ENCODE peak calls at places on chromosome 10, in eight cellular contexts. W is cardiac fibroblast, N is Calu3, A is fibroblast of the aortic adventitia, Q is left lung, E is HFFc6, V is endothelial cell, D is AG09319. L is an unnamed sample.

GRCh38 chr10:7932301-7933036 is 114.2 kb downstream of the TAF3 start:
- DNase-seq in W (no peak), N (no peak), A (no peak), Q (no peak), E (no peak), V (no peak), D (no peak), L (no peak)

GRCh38 chr10:22690614-22691431 is 23.6 kb downstream of the PIP4K2A start:
- DNase-seq in W (peak; percentile 60), N (no peak), A (peak; percentile 61), Q (no peak), E (no peak), V (no peak), D (no peak), L (no peak)

GRCh38 chr10:59805043-59805442 is 51.8 kb upstream of the MRLN start:
- DNase-seq in W (peak; percentile 13), N (peak; percentile 48), A (no peak), Q (no peak), E (no peak), V (peak; percentile 46), D (no peak), L (no peak)

GRCh38 chr10:20407421-20407820 is 489.7 kb downstream of the NEBL start:
- DNase-seq in W (no peak), N (no peak), A (no peak), Q (no peak), E (no peak), V (no peak), D (no peak), L (no peak)

GRCh38 chr10:128062837-128063563 is 63.2 kb downstream of the MKI67 start:
- DNase-seq in W (peak; percentile 13), N (no peak), A (no peak), Q (peak; percentile 68), E (no peak), V (peak; percentile 47), D (no peak), L (no peak)

GRCh38 chr10:121624778-121625330 is 26.6 kb upstream of the FGFR2 start:
- DNase-seq in W (no peak), N (no peak), A (no peak), Q (no peak), E (no peak), V (no peak), D (no peak), L (no peak)

GRCh38 chr10:128147669-128148068 is 21.4 kb upstream of the MKI67 start:
- DNase-seq in W (peak; percentile 93), N (no peak), A (peak; percentile 91), Q (no peak), E (peak; percentile 59), V (no peak), D (peak; percentile 43), L (peak; percentile 76)

GRCh38 chr10:34319197-34319846 is 495.8 kb downstream of the PARD3 start:
- DNase-seq in W (peak; percentile 88), N (peak; percentile 58), A (peak; percentile 94), Q (peak; percentile 68), E (peak; percentile 88), V (no peak), D (peak; percentile 94), L (peak; percentile 75)

GRCh38 chr10:8116926-8117493 is 62.5 kb downstream of the GATA3 start:
- DNase-seq in W (no peak), N (no peak), A (no peak), Q (no peak), E (no peak), V (no peak), D (no peak), L (no peak)

GRCh38 chr10:6973904-6974303 is 393.8 kb upstream of the PRKCQ start:
- DNase-seq in W (no peak), N (no peak), A (no peak), Q (no peak), E (no peak), V (no peak), D (no peak), L (no peak)

GRCh38 chr10:50373821-50374501 is 122.6 kb upstream of the ASAH2 start:
- DNase-seq in W (peak; percentile 52), N (no peak), A (peak; percentile 81), Q (no peak), E (peak; percentile 48), V (no peak), D (no peak), L (no peak)

GRCh38 chr10:97852277-97852676 is 2.6 kb downstream of the GOLGA7B start:
- DNase-seq in W (no peak), N (no peak), A (no peak), Q (no peak), E (no peak), V (no peak), D (no peak), L (no peak)

GRCh38 chr10:8044908-8045727 is 9.4 kb upstream of the GATA3 start:
- DNase-seq in W (no peak), N (no peak), A (no peak), Q (no peak), E (no peak), V (no peak), D (no peak), L (no peak)

GRCh38 chr10:120457431-120458172 is 575 bp downstream of the PLPP4 start:
- DNase-seq in W (no peak), N (no peak), A (no peak), Q (no peak), E (no peak), V (no peak), D (no peak), L (no peak)

GRCh38 chr10:122233857-122234348 is 37.2 kb upstream of the BTBD16 start:
- DNase-seq in W (no peak), N (no peak), A (no peak), Q (no peak), E (no peak), V (no peak), D (no peak), L (no peak)

GRCh38 chr10:24208661-24209420 is at the start of gene KIAA1217:
- DNase-seq in W (peak; percentile 45), N (peak; percentile 46), A (peak; percentile 56), Q (peak; percentile 45), E (no peak), V (peak; percentile 48), D (no peak), L (no peak)

GRCh38 chr10:45000764-45001381 is at the start of gene ZNF22:
- DNase-seq in W (peak; percentile 79), N (peak; percentile 57), A (peak; percentile 59), Q (peak; percentile 75), E (peak; percentile 26), V (peak; percentile 77), D (no peak), L (no peak)
- TF ChIP-seq CTCF in W (no peak), N (no peak), A (peak; percentile 9), Q (no peak), E (no peak), V (no peak), D (no peak), L (no peak)

DNA sequence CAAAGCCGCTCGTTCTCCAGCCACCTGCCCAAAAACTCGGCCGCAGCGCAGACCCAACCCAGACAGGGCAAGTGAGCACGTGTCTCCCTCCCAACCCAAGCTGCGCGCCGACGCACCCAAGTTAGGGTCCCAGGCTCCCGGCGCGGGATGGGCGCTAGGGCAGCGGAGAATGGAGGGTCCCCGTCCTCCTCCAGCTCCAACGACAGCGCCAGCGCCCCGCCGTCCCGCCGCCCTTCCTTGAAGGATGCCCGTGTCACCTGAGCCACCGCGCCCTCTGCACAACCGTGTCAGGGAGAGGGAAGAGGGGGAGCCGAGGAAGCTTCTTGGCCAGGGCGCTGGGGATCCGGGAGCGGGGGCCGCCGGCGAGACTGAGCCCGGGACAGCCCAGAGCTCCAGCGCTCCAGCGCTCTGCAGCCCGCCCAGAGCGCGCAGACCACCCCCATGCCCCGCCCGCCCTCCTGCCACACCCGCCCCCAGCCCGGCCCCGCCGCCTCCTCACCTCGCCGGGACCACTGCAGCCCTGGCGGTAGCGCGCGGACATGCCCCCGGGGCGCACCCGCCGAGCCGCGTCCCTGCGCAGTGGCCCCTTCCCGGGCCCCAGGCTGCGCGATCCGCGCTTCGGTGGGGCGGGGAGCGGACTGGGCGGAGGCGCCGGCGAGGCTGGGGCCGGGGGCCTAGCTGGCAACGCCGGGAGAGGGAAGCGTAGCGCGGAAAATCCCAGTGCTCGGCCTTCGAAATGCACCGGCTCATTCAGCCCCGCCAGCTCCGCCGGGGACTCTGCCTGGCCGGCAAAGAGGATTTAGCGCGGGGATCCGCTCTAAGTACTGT is at the start of gene SLC16A12:
- DNase-seq in W (peak; percentile 22), N (peak; percentile 41), A (no peak), Q (no peak), E (no peak), V (peak; percentile 44), D (no peak), L (no peak)
- TF ChIP-seq CTCF in W (no peak), N (no peak), A (no peak), Q (no peak), E (no peak), V (no peak), D (no peak), L (no peak)

GRCh38 chr10:43409385-43410109 is 561 bp upstream of the HNRNPF start:
- DNase-seq in W (no peak), N (peak; percentile 40), A (no peak), Q (peak; percentile 72), E (no peak), V (peak; percentile 11), D (no peak), L (no peak)

GRCh38 chr10:43407148-43407575 is 1.8 kb downstream of the HNRNPF start:
- DNase-seq in W (peak; percentile 58), N (peak; percentile 55), A (peak; percentile 35), Q (peak; percentile 50), E (peak; percentile 38), V (peak; percentile 68), D (no peak), L (no peak)

GRCh38 chr10:43408331-43408709 is 666 bp downstream of the HNRNPF start:
- DNase-seq in W (no peak), N (no peak), A (no peak), Q (no peak), E (no peak), V (no peak), D (no peak), L (no peak)

GRCh38 chr10:43408710-43409384 is at the start of gene HNRNPF:
- DNase-seq in W (peak; percentile 98), N (peak; percentile 97), A (peak; percentile 93), Q (peak; percentile 96), E (peak; percentile 89), V (peak; percentile 94), D (peak; percentile 90), L (peak; percentile 79)

DNA sequence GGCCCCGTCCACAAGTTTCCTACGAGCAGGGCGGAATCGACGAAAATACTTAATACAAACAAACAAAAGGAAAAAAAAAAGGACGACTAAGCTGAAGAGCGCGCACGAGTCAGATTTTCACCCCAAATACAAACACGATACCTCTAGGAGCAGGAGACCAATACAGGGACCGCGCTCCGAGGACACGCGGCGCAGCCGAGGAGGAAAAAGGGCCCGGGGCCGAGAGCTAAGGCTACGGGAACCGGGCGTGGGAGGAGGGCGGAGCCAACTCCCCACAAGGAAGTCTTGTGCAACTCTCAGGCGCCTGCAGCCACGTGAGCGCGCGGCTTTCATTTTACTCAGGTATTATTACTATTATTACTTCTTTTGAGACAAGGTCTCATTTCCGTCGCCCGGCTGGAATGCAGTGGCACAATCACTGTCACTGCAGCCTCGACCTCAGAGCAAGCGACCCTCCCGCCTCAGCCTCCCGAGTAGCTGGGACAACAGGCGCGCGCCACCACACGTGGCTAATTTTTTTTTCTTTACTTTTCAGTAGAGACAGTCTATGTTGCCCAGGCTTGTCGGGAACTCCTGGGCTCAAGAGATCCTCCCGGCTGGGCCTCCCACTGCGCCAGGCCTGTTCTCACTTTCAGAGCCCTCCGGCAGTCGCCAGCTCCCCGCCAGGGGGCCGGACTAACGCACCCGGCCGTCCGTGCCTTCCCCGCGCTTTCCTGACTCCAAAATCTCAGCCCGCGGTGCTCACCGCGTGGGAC is 1.2 kb downstream of the HNRNPF start:
- DNase-seq in W (peak; percentile 95), N (peak; percentile 90), A (peak; percentile 90), Q (peak; percentile 95), E (peak; percentile 82), V (peak; percentile 71), D (peak; percentile 75), L (peak; percentile 67)
- TF ChIP-seq CTCF in W (peak; percentile 67), N (no peak), A (peak; percentile 60), Q (peak; percentile 25), E (peak; percentile 74), V (peak; percentile 60), D (peak; percentile 45), L (peak; percentile 63)

GRCh38 chr10:47339759-47340612 is 8.2 kb upstream of the RBP3 start:
- DNase-seq in W (no peak), N (no peak), A (no peak), Q (no peak), E (no peak), V (no peak), D (no peak), L (no peak)
- TF ChIP-seq CTCF in W (no peak), N (no peak), A (no peak), Q (no peak), E (no peak), V (no peak), D (no peak), L (no peak)